ENCODE peak calls at places on chromosome 5, in six cellular contexts. G is left ventricle myocardium inferior, I is ureter, R is Ammon's horn, F is MV-4-11, U is iris pigment epithelial cell. P is an unnamed sample.

GRCh38 chr5:157828031-157828948 is 30.7 kb downstream of the CLINT1 start:
- DNase-seq in G (no peak), U (no peak), I (no peak), F (peak), R (no peak), P (no peak)

GRCh38 chr5:134458676-134459403 is 47.2 kb upstream of the CDKN2AIPNL start:
- DNase-seq in G (peak), R (no peak), I (no peak), F (no peak), U (no peak), P (no peak)

GRCh38 chr5:132840896-132841818 is 10.7 kb upstream of the SHROOM1 start:
- DNase-seq in G (no peak), U (peak), F (peak), R (no peak), I (no peak), P (peak)

GRCh38 chr5:93162201-93162654 is 418.8 kb downstream of the NR2F1-AS1 start:
- DNase-seq in R (no peak), G (no peak), U (peak), I (no peak), F (no peak), P (no peak)

GRCh38 chr5:138276402-138277054 is 2.1 kb upstream of the GFRA3 start:
- DNase-seq in R (no peak), F (no peak), I (no peak), U (no peak), G (no peak), P (no peak)

GRCh38 chr5:68279960-68280359 is 64.4 kb downstream of the PIK3R1 start:
- DNase-seq in G (no peak), U (no peak), I (no peak), R (no peak), F (no peak), P (no peak)

GRCh38 chr5:152994040-152994439 is 496.4 kb upstream of the GRIA1 start:
- DNase-seq in G (no peak), I (no peak), R (no peak), U (no peak), F (no peak), P (no peak)

GRCh38 chr5:57338068-57338848 is 144.4 kb downstream of the ACTBL2 start:
- DNase-seq in U (peak), G (no peak), F (peak), I (no peak), R (no peak), P (peak)

GRCh38 chr5:60993425-60993824 is 48.4 kb downstream of the NDUFAF2 start:
- DNase-seq in I (no peak), G (no peak), F (peak), U (no peak), R (no peak), P (no peak)

GRCh38 chr5:51691538-51691937 is 308.3 kb downstream of the ISL1 start:
- DNase-seq in I (no peak), R (no peak), G (no peak), U (no peak), F (no peak), P (no peak)

P was measured in Kasumi-1.